ENCODE peak calls at places on chromosomes 2 and 18, in four cellular contexts. One of them, this sample, is unnamed.

GRCh38 chr2:28366496-28367282 is 26.0 kb upstream of the FOSL2 start:
- DNase-seq in GM12878: no peak
- DNase-seq in H1: no peak
- DNase-seq in HepG2: no peak
- DNase-seq in this sample: no peak

GRCh38 chr2:27408601-27409320 is 630 bp downstream of the PPM1G start:
- DNase-seq in GM12878: no peak
- DNase-seq in H1: no peak
- DNase-seq in HepG2: no peak
- DNase-seq in this sample: no peak

GRCh38 chr18:50218432-50219197 is 23.7 kb upstream of the MYO5B start:
- DNase-seq in GM12878: peak
- DNase-seq in H1: peak
- DNase-seq in HepG2: peak
- DNase-seq in this sample: no peak

GRCh38 chr2:238104071-238104511 is 4.0 kb downstream of the ESPNL start:
- DNase-seq in GM12878: no peak
- DNase-seq in H1: peak
- DNase-seq in HepG2: no peak
- DNase-seq in this sample: no peak

GRCh38 chr2:229376866-229377265 is 105.8 kb upstream of the PID1 start:
- DNase-seq in GM12878: no peak
- DNase-seq in H1: no peak
- DNase-seq in HepG2: no peak
- DNase-seq in this sample: no peak

GRCh38 chr2:241767464-241768250 is 9.0 kb upstream of the GAL3ST2 start:
- DNase-seq in GM12878: no peak
- DNase-seq in H1: peak
- DNase-seq in HepG2: no peak
- DNase-seq in this sample: no peak

GRCh38 chr2:12636837-12637581 is 79.7 kb upstream of the TRIB2 start:
- DNase-seq in GM12878: no peak
- DNase-seq in H1: no peak
- DNase-seq in HepG2: no peak
- DNase-seq in this sample: no peak

GRCh38 chr2:207200136-207200535 is 34.4 kb upstream of the KLF7 start:
- DNase-seq in GM12878: no peak
- DNase-seq in H1: no peak
- DNase-seq in HepG2: no peak
- DNase-seq in this sample: no peak

GRCh38 chr2:185738679-185739472 is at the start of gene FSIP2:
- DNase-seq in GM12878: no peak
- DNase-seq in H1: peak
- DNase-seq in HepG2: peak
- DNase-seq in this sample: peak

GRCh38 chr2:34912084-34912483 is 1313.0 kb upstream of the FAM98A start:
- DNase-seq in GM12878: peak
- DNase-seq in H1: no peak
- DNase-seq in HepG2: no peak
- DNase-seq in this sample: no peak

GRCh38 chr18:8749492-8749891 is 44.1 kb downstream of the MTCL1 start:
- DNase-seq in GM12878: no peak
- DNase-seq in H1: no peak
- DNase-seq in HepG2: no peak
- DNase-seq in this sample: no peak

GRCh38 chr2:101696272-101697123 is 1.0 kb upstream of the MAP4K4 start:
- DNase-seq in GM12878: no peak
- DNase-seq in H1: no peak
- DNase-seq in HepG2: no peak
- DNase-seq in this sample: no peak

GRCh38 chr2:30776831-30777652 is 30.2 kb downstream of the CAPN13 start:
- DNase-seq in GM12878: no peak
- DNase-seq in H1: peak
- DNase-seq in HepG2: no peak
- DNase-seq in this sample: no peak

GRCh38 chr2:139369423-139370409 is 589.5 kb upstream of the NXPH2 start:
- DNase-seq in GM12878: no peak
- DNase-seq in H1: no peak
- DNase-seq in HepG2: no peak
- DNase-seq in this sample: peak

GRCh38 chr2:82524826-82525225 is 1934.3 kb downstream of the SUCLG1 start:
- DNase-seq in GM12878: no peak
- DNase-seq in H1: no peak
- DNase-seq in HepG2: no peak
- DNase-seq in this sample: no peak

GRCh38 chr2:215940645-215941184 is 72.6 kb downstream of the MREG start:
- DNase-seq in GM12878: no peak
- DNase-seq in H1: peak
- DNase-seq in HepG2: no peak
- DNase-seq in this sample: no peak

GRCh38 chr2:32976409-32977063 is 29.8 kb downstream of the LTBP1 start:
- DNase-seq in GM12878: no peak
- DNase-seq in H1: no peak
- DNase-seq in HepG2: no peak
- DNase-seq in this sample: no peak

GRCh38 chr2:44170337-44170736 is 1.7 kb downstream of the PPM1B start:
- DNase-seq in GM12878: no peak
- DNase-seq in H1: no peak
- DNase-seq in HepG2: peak
- DNase-seq in this sample: no peak
- H3K4me3 ChIP-seq in GM12878: peak
- H3K4me3 ChIP-seq in H1: peak
- H3K4me3 ChIP-seq in HepG2: peak
- H3K4me3 ChIP-seq in this sample: peak

GRCh38 chr2:180077295-180077906 is 70.3 kb upstream of the CWC22 start:
- DNase-seq in GM12878: no peak
- DNase-seq in H1: no peak
- DNase-seq in HepG2: peak
- DNase-seq in this sample: no peak
- TF ChIP-seq SUZ12 in GM12878: no peak
- TF ChIP-seq SUZ12 in H1: no peak
- TF ChIP-seq SUZ12 in HepG2: no peak
- TF ChIP-seq SUZ12 in this sample: no peak

DNA sequence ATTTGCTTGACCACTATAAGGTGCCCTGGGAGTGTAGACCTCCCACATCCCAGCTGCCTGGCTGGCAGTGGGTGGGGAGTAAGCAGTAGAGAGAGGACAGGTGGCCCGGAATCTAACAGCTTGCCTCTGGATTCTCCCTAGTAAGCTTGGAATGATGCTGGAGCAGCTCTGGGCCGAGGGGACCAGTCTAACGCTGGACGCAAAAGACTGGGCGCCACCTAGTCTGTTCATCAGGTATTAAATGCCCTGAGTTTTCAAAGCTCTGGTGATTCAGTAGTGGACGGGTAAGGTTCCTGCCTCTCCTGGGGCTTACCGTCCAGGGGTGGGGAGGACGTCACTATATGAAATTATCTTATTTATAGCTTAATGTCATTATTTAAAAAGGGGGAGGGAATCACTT is 648 bp upstream of the LYPD6B start:
- DNase-seq in GM12878: no peak
- DNase-seq in H1: no peak
- DNase-seq in HepG2: no peak
- DNase-seq in this sample: no peak
- H3K4me3 ChIP-seq in GM12878: peak
- H3K4me3 ChIP-seq in H1: peak
- H3K4me3 ChIP-seq in HepG2: no peak
- H3K4me3 ChIP-seq in this sample: peak

GRCh38 chr2:210756821-210757220 is 200.4 kb downstream of the CPS1 start:
- DNase-seq in GM12878: no peak
- DNase-seq in H1: no peak
- DNase-seq in HepG2: no peak
- DNase-seq in this sample: no peak
- TF ChIP-seq SUZ12 in GM12878: no peak
- TF ChIP-seq SUZ12 in H1: no peak
- TF ChIP-seq SUZ12 in HepG2: no peak
- TF ChIP-seq SUZ12 in this sample: no peak

GRCh38 chr2:19364014-19364413 is 5.6 kb upstream of the OSR1 start:
- DNase-seq in GM12878: no peak
- DNase-seq in H1: no peak
- DNase-seq in HepG2: no peak
- DNase-seq in this sample: no peak

GRCh38 chr2:19362094-19362649 is 3.7 kb upstream of the OSR1 start:
- DNase-seq in GM12878: no peak
- DNase-seq in H1: no peak
- DNase-seq in HepG2: no peak
- DNase-seq in this sample: no peak

GRCh38 chr2:19362652-19363473 is 4.4 kb upstream of the OSR1 start:
- DNase-seq in GM12878: no peak
- DNase-seq in H1: peak
- DNase-seq in HepG2: peak
- DNase-seq in this sample: no peak

GRCh38 chr2:19365126-19365525 is 6.7 kb upstream of the OSR1 start:
- DNase-seq in GM12878: no peak
- DNase-seq in H1: no peak
- DNase-seq in HepG2: no peak
- DNase-seq in this sample: no peak

DNA sequence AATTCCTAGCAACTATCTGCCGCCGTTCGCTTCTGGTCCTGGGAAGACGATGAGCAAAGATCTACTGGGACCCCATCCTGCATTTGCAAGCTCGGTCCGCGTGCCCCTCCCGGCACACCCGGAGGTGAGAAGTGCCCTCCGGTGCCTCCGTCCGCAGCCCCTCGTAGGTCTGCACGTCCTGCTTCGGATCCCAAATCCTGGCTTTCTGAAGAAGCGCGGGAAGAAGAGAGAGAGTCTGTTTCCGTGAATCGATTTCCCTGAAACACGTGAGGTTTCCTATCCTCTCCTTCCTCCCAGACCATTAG is 5.0 kb upstream of the OSR1 start:
- DNase-seq in GM12878: no peak
- DNase-seq in H1: peak
- DNase-seq in HepG2: no peak
- DNase-seq in this sample: no peak
- H3K4me3 ChIP-seq in GM12878: peak
- H3K4me3 ChIP-seq in H1: peak
- H3K4me3 ChIP-seq in HepG2: peak
- H3K4me3 ChIP-seq in this sample: peak

This sample was measured in NT2/D1.